ENCODE peak calls at places on chromosomes 5 and 9, in eight cellular contexts. G, B, R, E, H, V, T and S are unnamed samples.
A peak's percentile ranks its signal among the peaks of the same experiment; 100 is the strongest.

GRCh38 chr5:447501-447900 is 4.5 kb downstream of the EXOC3 start:
- DNase-seq in G (no peak), B (no peak), R (no peak), E (no peak), H (peak; percentile 12), V (no peak), T (no peak), S (no peak)

GRCh38 chr9:133135193-133135745 is 14.2 kb upstream of the RALGDS start:
- DNase-seq in G (peak; percentile 97), B (peak; percentile 95), R (peak; percentile 90), E (no peak), H (peak; percentile 63), V (peak; percentile 55), T (no peak), S (peak; percentile 99)

GRCh38 chr5:172410839-172411238 is 43.5 kb downstream of the SH3PXD2B start:
- DNase-seq in G (no peak), B (no peak), R (no peak), E (no peak), H (no peak), V (no peak), T (no peak), S (no peak)

GRCh38 chr9:6703898-6704639 is 53.7 kb upstream of the KDM4C start:
- DNase-seq in G (peak; percentile 35), B (peak; percentile 92), R (no peak), E (peak; percentile 85), H (peak; percentile 78), V (no peak), T (peak; percentile 88), S (peak; percentile 64)

GRCh38 chr5:148446591-148446990 is 62.8 kb downstream of the FBXO38 start:
- DNase-seq in G (no peak), B (no peak), R (no peak), E (no peak), H (no peak), V (no peak), T (no peak), S (no peak)

GRCh38 chr9:71355884-71356283 is 234.5 kb upstream of the TRPM3 start:
- DNase-seq in G (no peak), B (no peak), R (peak; percentile 3), E (no peak), H (no peak), V (no peak), T (peak; percentile 46), S (no peak)

GRCh38 chr9:87711857-87712800 is 13.8 kb upstream of the CTSL start:
- DNase-seq in G (no peak), B (no peak), R (no peak), E (no peak), H (no peak), V (no peak), T (no peak), S (peak; percentile 82)

GRCh38 chr5:138610468-138611294 is 35.5 kb upstream of the HSPA9 start:
- DNase-seq in G (no peak), B (no peak), R (no peak), E (no peak), H (no peak), V (no peak), T (peak; percentile 50), S (no peak)

GRCh38 chr5:180526265-180526664 is 32.1 kb downstream of the CNOT6 start:
- DNase-seq in G (no peak), B (no peak), R (no peak), E (no peak), H (no peak), V (no peak), T (no peak), S (no peak)

GRCh38 chr5:147560982-147561381 is 51.1 kb upstream of the DPYSL3 start:
- DNase-seq in G (no peak), B (no peak), R (no peak), E (no peak), H (no peak), V (no peak), T (peak; percentile 77), S (no peak)

GRCh38 chr5:176629853-176630680 is at the start of the genes EIF4E1B and SNCB:
- DNase-seq in G (peak; percentile 65), B (no peak), R (no peak), E (no peak), H (no peak), V (no peak), T (peak; percentile 87), S (peak; percentile 76)

GRCh38 chr5:161105563-161105962 is 253.6 kb upstream of the ATP10B start:
- DNase-seq in G (no peak), B (no peak), R (no peak), E (no peak), H (no peak), V (no peak), T (no peak), S (no peak)

GRCh38 chr5:67205981-67206380 is 9.4 kb upstream of the CD180 start:
- DNase-seq in G (no peak), B (no peak), R (no peak), E (no peak), H (no peak), V (no peak), T (no peak), S (no peak)

GRCh38 chr9:14092344-14092743 is 221.6 kb downstream of the NFIB start:
- DNase-seq in G (no peak), B (no peak), R (no peak), E (no peak), H (no peak), V (no peak), T (no peak), S (no peak)

GRCh38 chr9:38196721-38197120 is 127.7 kb upstream of the SHB start:
- DNase-seq in G (peak; percentile 35), B (no peak), R (no peak), E (no peak), H (no peak), V (no peak), T (no peak), S (no peak)

GRCh38 chr5:149618581-149619248 is 37.4 kb downstream of the ARHGEF37 start:
- DNase-seq in G (peak; percentile 91), B (peak; percentile 61), R (peak; percentile 47), E (no peak), H (no peak), V (no peak), T (peak; percentile 68), S (peak; percentile 81)

GRCh38 chr9:111691686-111692329 is 30.4 kb downstream of the GNG10 start:
- DNase-seq in G (peak; percentile 58), B (no peak), R (peak; percentile 24), E (no peak), H (no peak), V (no peak), T (no peak), S (no peak)

GRCh38 chr9:120698766-120699165 is 15.5 kb downstream of the MEGF9 start:
- DNase-seq in G (no peak), B (no peak), R (no peak), E (no peak), H (no peak), V (no peak), T (no peak), S (no peak)

GRCh38 chr5:86175224-86175623 is 442.5 kb upstream of the COX7C start:
- DNase-seq in G (peak; percentile 34), B (no peak), R (no peak), E (no peak), H (no peak), V (no peak), T (no peak), S (no peak)

GRCh38 chr5:127833999-127834953 is 131.1 kb downstream of the CCDC192 start:
- DNase-seq in G (peak; percentile 68), B (no peak), R (no peak), E (no peak), H (no peak), V (no peak), T (peak; percentile 47), S (no peak)

GRCh38 chr5:156383510-156383909 is 56.5 kb downstream of the SGCD start:
- DNase-seq in G (no peak), B (no peak), R (no peak), E (no peak), H (no peak), V (no peak), T (no peak), S (peak; percentile 24)

GRCh38 chr5:141560141-141560540 is 58.7 kb downstream of the DIAPH1 start:
- DNase-seq in G (peak; percentile 34), B (no peak), R (no peak), E (no peak), H (no peak), V (no peak), T (no peak), S (no peak)

GRCh38 chr5:141558150-141558549 is 60.6 kb downstream of the DIAPH1 start:
- DNase-seq in G (no peak), B (no peak), R (no peak), E (no peak), H (no peak), V (no peak), T (no peak), S (no peak)

GRCh38 chr5:141560725-141561483 is 57.9 kb downstream of the DIAPH1 start:
- DNase-seq in G (peak; percentile 76), B (peak; percentile 84), R (peak; percentile 59), E (peak; percentile 96), H (peak; percentile 81), V (peak; percentile 65), T (peak; percentile 94), S (peak; percentile 93)

GRCh38 chr5:141557681-141558136 is 61.1 kb downstream of the DIAPH1 start:
- DNase-seq in G (peak; percentile 93), B (peak; percentile 78), R (peak; percentile 95), E (peak; percentile 92), H (peak; percentile 90), V (peak; percentile 54), T (peak; percentile 91), S (peak; percentile 65)

GRCh38 chr5:141559481-141559880 is 59.3 kb downstream of the DIAPH1 start:
- DNase-seq in G (peak; percentile 57), B (no peak), R (no peak), E (no peak), H (no peak), V (no peak), T (no peak), S (no peak)
- H3K36me3 ChIP-seq in G (peaks cover 45% of the 10 kb centered on the region), B (no peaks in the 10 kb centered on the region), R (peaks cover 30% of the 10 kb centered on the region), E (no peaks in the 10 kb centered on the region), H (no peaks in the 10 kb centered on the region), V (no peaks in the 10 kb centered on the region), T (peaks cover 16% of the 10 kb centered on the region), S (peaks cover 51% of the 10 kb centered on the region)

GRCh38 chr5:146474040-146474439 is 26.9 kb downstream of the TCERG1 start:
- DNase-seq in G (no peak), B (no peak), R (no peak), E (no peak), H (no peak), V (no peak), T (no peak), S (no peak)
- H3K4me3 ChIP-seq in G (no peak overlapping the region), B (no peak overlapping the region), R (no peak overlapping the region), E (no peak overlapping the region), H (no peak overlapping the region), V (no peak overlapping the region), T (no peak overlapping the region), S (no peak overlapping the region)

GRCh38 chr5:44275908-44276307 is 113.3 kb downstream of the FGF10 start:
- DNase-seq in G (no peak), B (no peak), R (no peak), E (no peak), H (no peak), V (no peak), T (no peak), S (no peak)
- H3K27me3 ChIP-seq in G (peaks cover 4% of the 10 kb centered on the region), B (no peaks in the 10 kb centered on the region), R (no peaks in the 10 kb centered on the region), E (no peaks in the 10 kb centered on the region), H (no peaks in the 10 kb centered on the region), V (no peaks in the 10 kb centered on the region), T (no peaks in the 10 kb centered on the region), S (no peaks in the 10 kb centered on the region)

DNA sequence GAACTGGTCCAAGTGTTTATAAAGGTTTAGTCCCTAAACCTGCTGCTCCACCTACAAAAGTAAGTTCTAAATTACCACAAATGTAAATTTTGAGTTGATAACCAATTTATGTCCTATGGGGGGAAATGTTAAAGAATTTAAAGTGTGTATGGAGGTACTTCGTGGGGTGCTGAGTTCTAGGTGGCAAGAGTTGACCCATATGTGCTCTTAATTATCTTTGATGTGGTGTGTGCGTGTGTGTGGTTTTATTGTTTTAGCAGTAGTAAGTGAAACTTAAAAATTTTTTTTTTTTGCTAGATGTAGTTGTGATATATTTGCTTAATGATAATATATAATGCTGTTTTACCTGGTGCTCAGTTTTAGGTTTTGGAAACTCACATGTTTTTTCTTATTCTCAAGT is 72.6 kb downstream of the GPBP1 start:
- DNase-seq in G (no peak), B (no peak), R (no peak), E (no peak), H (no peak), V (no peak), T (no peak), S (no peak)
- H3K36me3 ChIP-seq in G (peaks cover 12% of the 10 kb centered on the region), B (peaks cover 14% of the 10 kb centered on the region), R (peaks cover 16% of the 10 kb centered on the region), E (peaks cover 27% of the 10 kb centered on the region), H (peaks cover 16% of the 10 kb centered on the region), V (peaks cover 24% of the 10 kb centered on the region), T (peaks cover 43% of the 10 kb centered on the region), S (peaks cover 41% of the 10 kb centered on the region)